ENCODE peak calls at places on chromosomes 11 and 22, in four cellular contexts. P, C, D and J are unnamed samples.
A peak's percentile ranks its signal among the peaks of the same experiment; 100 is the strongest.

GRCh38 chr11:129317564-129317963 is 58.1 kb upstream of the BARX2 start:
- DNase-seq in C (no peak), D (no peak), P (no peak), J (no peak)

GRCh38 chr11:36492724-36493304 is 17.3 kb downstream of the TRAF6 start:
- DNase-seq in C (peak; percentile 82), P (no peak), D (no peak), J (peak; percentile 42)

GRCh38 chr11:17217395-17217794 is 9.6 kb upstream of the PIK3C2A start:
- DNase-seq in C (no peak), D (no peak), P (no peak), J (no peak)

GRCh38 chr11:113407163-113407562 is 19.6 kb downstream of the ANKK1 start:
- DNase-seq in P (no peak), C (no peak), D (no peak), J (no peak)

GRCh38 chr11:20310596-20311394 is 52.7 kb upstream of the HTATIP2 start:
- DNase-seq in C (peak; percentile 77), D (no peak), P (no peak), J (no peak)

GRCh38 chr22:39244496-39245129 is at the start of gene PDGFB:
- DNase-seq in D (peak; percentile 44), P (peak; percentile 50), C (no peak), J (no peak)

GRCh38 chr11:126561327-126561893 is 205.9 kb downstream of the ST3GAL4 start:
- DNase-seq in C (peak; percentile 78), D (no peak), P (peak; percentile 39), J (no peak)

GRCh38 chr11:44464741-44465140 is 100.7 kb upstream of the CD82 start:
- DNase-seq in D (no peak), C (peak; percentile 63), P (no peak), J (no peak)

GRCh38 chr11:1917523-1918435 is 1.7 kb upstream of the TNNT3 start:
- DNase-seq in D (no peak), C (no peak), P (no peak), J (no peak)

GRCh38 chr11:61325649-61326414 is 7.1 kb downstream of the DDB1 start:
- DNase-seq in P (no peak), C (no peak), D (no peak), J (no peak)

GRCh38 chr11:19739872-19740271 is 27.2 kb downstream of the NAV2 start:
- DNase-seq in D (no peak), C (no peak), P (no peak), J (no peak)

GRCh38 chr11:128686745-128687177 is 7.1 kb upstream of the FLI1 start:
- DNase-seq in D (no peak), P (no peak), C (no peak), J (no peak)

GRCh38 chr11:76276773-76277155 is 70.5 kb upstream of the WNT11 start:
- DNase-seq in P (no peak), C (no peak), D (no peak), J (no peak)

GRCh38 chr11:34909955-34910354 is 6.2 kb downstream of the APIP start:
- DNase-seq in P (no peak), D (no peak), C (no peak), J (no peak)

GRCh38 chr22:36764060-36764459 is 11.9 kb downstream of the IFT27 start:
- DNase-seq in P (peak; percentile 6), D (no peak), C (no peak), J (no peak)

GRCh38 chr22:24208012-24208749 is 26.9 kb downstream of the SUSD2 start:
- DNase-seq in D (peak; percentile 78), C (no peak), P (no peak), J (peak; percentile 83)

GRCh38 chr22:20111045-20111688 is 4.7 kb upstream of the RANBP1 start:
- DNase-seq in P (no peak), C (peak; percentile 84), D (no peak), J (no peak)

GRCh38 chr22:40855104-40855959 is 1.1 kb downstream of the ST13 start:
- DNase-seq in C (peak; percentile 48), P (peak; percentile 29), D (peak; percentile 36), J (no peak)

GRCh38 chr11:128506384-128506783 is 81.0 kb downstream of the ETS1 start:
- DNase-seq in P (no peak), C (no peak), D (no peak), J (no peak)

GRCh38 chr22:39457546-39458442 is 982 bp downstream of the MGAT3 start:
- DNase-seq in D (no peak), P (no peak), C (peak; percentile 95), J (no peak)

GRCh38 chr11:2555891-2556290 is 111.1 kb downstream of the KCNQ1 start:
- DNase-seq in D (no peak), P (no peak), C (no peak), J (no peak)

GRCh38 chr11:120230433-120231071 is 9.4 kb upstream of the POU2F3 start:
- DNase-seq in D (no peak), P (no peak), C (no peak), J (no peak)

GRCh38 chr11:130720232-130720787 is 196.0 kb downstream of the SNX19 start:
- DNase-seq in P (no peak), C (no peak), D (no peak), J (no peak)

GRCh38 chr22:40221055-40221414 is 43.3 kb downstream of the TNRC6B start:
- DNase-seq in C (no peak), P (no peak), D (no peak), J (no peak)

GRCh38 chr11:113729456-113729855 is 23.3 kb upstream of the TMPRSS5 start:
- DNase-seq in P (no peak), D (no peak), C (no peak), J (no peak)

GRCh38 chr11:119044708-119045107 is 12.3 kb downstream of the HYOU1 start:
- DNase-seq in D (no peak), P (no peak), C (no peak), J (no peak)

GRCh38 chr11:20002312-20003216 is 157.7 kb downstream of the DBX1 start:
- DNase-seq in P (no peak), C (no peak), D (no peak), J (no peak)

GRCh38 chr11:65903068-65903481 is 2.9 kb upstream of the FOSL1 start:
- DNase-seq in C (no peak), D (no peak), P (no peak), J (peak; percentile 95)

GRCh38 chr11:34161812-34162506 is 56.5 kb downstream of the NAT10 start:
- DNase-seq in C (no peak), P (no peak), D (no peak), J (no peak)

GRCh38 chr11:14422052-14422813 is 63.2 kb upstream of the RRAS2 start:
- DNase-seq in D (peak; percentile 80), P (peak; percentile 91), C (no peak), J (peak; percentile 89)

GRCh38 chr11:62433553-62434301 is 14.9 kb downstream of the SCGB1A1 start:
- DNase-seq in P (no peak), D (peak; percentile 46), C (no peak), J (no peak)

GRCh38 chr11:62433141-62433543 is 14.3 kb downstream of the SCGB1A1 start:
- DNase-seq in P (no peak), D (no peak), C (no peak), J (no peak)

GRCh38 chr11:62430350-62430749 is 11.5 kb downstream of the SCGB1A1 start:
- DNase-seq in D (no peak), C (peak; percentile 21), P (no peak), J (no peak)

GRCh38 chr11:62431171-62431895 is 12.5 kb downstream of the SCGB1A1 start:
- DNase-seq in P (no peak), D (no peak), C (no peak), J (no peak)

GRCh38 chr11:62432695-62433094 is 13.9 kb downstream of the SCGB1A1 start:
- DNase-seq in P (no peak), D (no peak), C (no peak), J (no peak)
- H3K4me1 ChIP-seq in P (peaks cover 13% of the 10 kb centered on the region), D (peaks cover 6% of the 10 kb centered on the region), C (no peaks in the 10 kb centered on the region), J (peaks cover 60% of the 10 kb centered on the region)

DNA sequence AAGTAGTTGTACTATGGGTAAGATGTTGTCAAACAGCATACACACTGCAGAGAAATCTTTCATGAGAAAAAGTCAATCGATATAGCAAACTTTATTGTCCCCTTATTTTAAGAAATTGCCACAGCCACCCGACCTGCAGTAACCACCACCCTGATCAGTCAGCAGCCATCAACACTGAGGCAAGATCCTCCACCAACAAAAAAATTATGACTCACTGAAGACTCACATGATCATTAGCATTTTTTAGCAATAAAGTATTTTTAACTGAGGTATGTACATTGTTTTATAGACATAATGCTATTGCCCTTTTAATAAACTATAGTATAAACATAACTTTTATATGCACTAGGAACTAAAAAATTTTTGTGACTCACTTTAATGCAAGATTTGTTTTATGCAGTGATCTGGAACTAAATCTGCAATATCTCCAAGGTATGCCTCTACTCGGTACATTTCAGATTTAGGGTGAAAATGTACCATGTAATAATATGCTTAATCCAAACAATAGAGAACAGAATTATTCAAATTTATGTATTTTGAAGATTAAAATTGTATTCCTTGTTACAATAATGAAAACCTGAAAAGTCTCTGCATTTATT is 79.2 kb upstream of the CEP126 start:
- DNase-seq in P (no peak), C (no peak), D (no peak), J (no peak)
- H3K4me3 ChIP-seq in P (no peak overlapping the region), C (no peak overlapping the region), D (no peak overlapping the region), J (no peak overlapping the region)

DNA sequence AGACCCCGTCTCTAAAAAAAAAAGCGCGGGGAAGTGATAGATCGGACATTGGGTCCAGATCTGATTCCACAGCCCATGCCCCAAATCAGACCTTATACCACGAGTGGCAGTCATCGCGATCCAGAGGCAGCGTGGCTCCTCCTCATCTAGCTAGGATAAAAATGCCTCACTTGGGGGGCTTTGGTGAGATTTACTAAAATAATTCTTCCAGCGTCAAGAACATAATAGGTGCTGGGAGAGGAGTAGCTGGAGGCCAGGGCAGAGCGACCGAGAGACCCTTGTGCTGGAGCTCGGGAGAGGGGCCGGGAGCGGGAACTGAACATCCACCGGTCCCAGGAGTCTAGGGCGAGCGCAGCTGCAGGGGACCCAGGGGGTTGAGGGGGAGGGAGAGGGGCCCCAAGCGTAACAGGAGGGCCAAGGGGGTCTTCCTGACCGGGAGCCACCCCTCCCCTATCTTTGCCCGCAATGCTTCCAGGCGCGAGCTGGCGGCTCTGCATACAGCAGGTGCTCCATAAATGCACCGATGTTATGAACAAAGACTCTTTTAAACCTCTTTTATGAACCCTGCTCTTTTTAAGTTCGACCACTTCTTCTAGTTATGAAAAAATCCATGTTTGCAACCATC is 823 bp upstream of the CPT1A start:
- DNase-seq in P (no peak), C (no peak), D (no peak), J (no peak)
- H3K4me1 ChIP-seq in P (peaks cover 15% of the 10 kb centered on the region), C (peaks cover 55% of the 10 kb centered on the region), D (peaks cover 50% of the 10 kb centered on the region), J (peaks cover 29% of the 10 kb centered on the region)

DNA sequence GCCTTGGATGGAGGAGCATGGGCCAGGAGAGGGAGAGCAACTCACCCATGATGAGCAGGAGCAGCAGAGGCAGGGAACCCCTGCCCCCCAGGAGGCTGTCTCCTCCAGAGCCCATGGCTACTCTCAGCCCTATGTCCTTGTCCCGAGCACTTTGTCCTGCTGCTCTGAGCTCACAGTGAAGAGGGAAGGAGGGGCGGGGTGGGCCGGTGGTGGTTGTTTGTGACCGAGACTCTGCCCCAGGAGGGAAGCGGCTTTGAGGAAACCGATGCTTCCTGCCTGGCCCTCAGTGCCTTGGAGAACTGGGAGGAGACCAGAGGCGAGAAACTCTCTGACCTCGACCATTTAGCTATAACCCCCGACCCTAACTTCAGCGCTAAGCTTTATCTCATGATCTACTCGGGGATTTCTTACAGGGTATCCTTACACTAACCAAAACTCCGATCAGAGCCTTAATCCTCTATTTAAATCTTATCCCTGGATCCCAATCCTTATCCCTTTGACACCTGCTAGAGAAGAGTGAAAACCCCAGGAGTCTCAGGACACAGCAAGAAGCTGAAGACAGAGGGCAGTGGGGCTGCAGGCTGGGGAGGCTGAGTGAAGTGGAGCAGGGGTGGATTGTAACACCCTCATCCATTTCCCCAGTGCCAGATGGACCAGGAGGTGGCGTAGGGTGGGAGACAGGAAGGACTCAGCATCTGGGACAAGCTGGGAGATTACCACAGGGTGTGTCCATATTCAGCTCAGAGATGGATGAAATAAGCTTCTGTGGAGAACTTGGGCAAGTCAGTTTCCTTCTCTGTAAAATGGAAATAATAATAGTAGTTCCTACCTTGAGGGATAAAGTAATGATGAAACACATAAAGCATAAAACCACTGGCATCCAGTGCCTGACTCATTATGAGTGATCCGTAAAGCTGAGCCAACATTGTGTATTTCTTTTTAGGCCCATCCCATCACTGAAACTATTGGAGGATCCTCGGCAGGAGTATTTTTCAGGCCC is at the start of gene ROBO4:
- DNase-seq in C (no peak), D (peak; percentile 58), P (peak; percentile 43), J (peak; percentile 57)
- H3K4me3 ChIP-seq in C (no peak within 1 kb of the TSS), D (peak within 1 kb of the TSS; percentile 4), P (no peak within 1 kb of the TSS), J (no peak within 1 kb of the TSS)